ENCODE peak calls at places on chromosomes 1 and 21, in seven cellular contexts. A is IMR-90, O is thoracic aorta, X is K562, T is A549, D is esophagus squamous epithelium, S is uterus. Q is an unnamed sample. For H3K4me1, the result is how much of the 10 kb centered on the place peaks cover.

GRCh38 chr1:196609114-196609737 is 986 bp upstream of the KCNT2 start:
- DNase-seq in A (peak), O (no peak), X (no peak), T (peak), D (no peak), S (no peak), Q (no peak)

GRCh38 chr1:210711825-210712224 is 383.1 kb downstream of the HHAT start:
- DNase-seq in A (no peak), O (no peak), X (no peak), T (no peak), D (no peak), S (no peak), Q (no peak)

GRCh38 chr1:43619996-43620920 is 29.7 kb upstream of the KDM4A start:
- DNase-seq in A (no peak), O (no peak), X (no peak), T (no peak), D (no peak), S (no peak), Q (no peak)

GRCh38 chr1:106843505-106843904 is 213.0 kb upstream of the PRMT6 start:
- DNase-seq in A (no peak), O (no peak), X (no peak), T (no peak), D (no peak), S (no peak), Q (no peak)

GRCh38 chr1:54564312-54565112 is 16.5 kb downstream of the ACOT11 start:
- DNase-seq in A (no peak), O (no peak), X (no peak), T (no peak), D (no peak), S (no peak), Q (peak)

GRCh38 chr1:189356206-189356605 is 1121.5 kb downstream of the BRINP3 start:
- DNase-seq in A (no peak), O (no peak), X (no peak), T (no peak), D (no peak), S (no peak), Q (no peak)

GRCh38 chr1:68199603-68200002 is 32.7 kb downstream of the WLS start:
- DNase-seq in A (no peak), O (no peak), X (no peak), T (no peak), D (no peak), S (no peak), Q (no peak)

GRCh38 chr1:215156232-215156631 is 73.7 kb downstream of the KCNK2 start:
- DNase-seq in A (peak), O (no peak), X (no peak), T (no peak), D (no peak), S (no peak), Q (peak)

GRCh38 chr1:11067716-11068495 is 8.1 kb upstream of the SRM start:
- DNase-seq in A (no peak), O (no peak), X (no peak), T (no peak), D (no peak), S (no peak), Q (no peak)

GRCh38 chr1:55446351-55446750 is 231.2 kb upstream of the USP24 start:
- DNase-seq in A (peak), O (no peak), X (no peak), T (peak), D (no peak), S (no peak), Q (peak)

GRCh38 chr1:216554934-216555333 is 131.7 kb upstream of the USH2A start:
- DNase-seq in A (peak), O (no peak), X (no peak), T (no peak), D (no peak), S (no peak), Q (no peak)

GRCh38 chr1:67194209-67194863 is 28.1 kb downstream of the IL23R start:
- DNase-seq in A (no peak), O (no peak), X (no peak), T (no peak), D (no peak), S (no peak), Q (no peak)

GRCh38 chr1:1665815-1666251 is 7.0 kb upstream of the CDK11B start:
- DNase-seq in A (no peak), O (no peak), X (peak), T (peak), D (no peak), S (no peak), Q (no peak)

GRCh38 chr1:165288301-165289120 is 68.0 kb downstream of the LMX1A start:
- DNase-seq in A (no peak), O (no peak), X (no peak), T (peak), D (no peak), S (no peak), Q (no peak)

GRCh38 chr1:30706528-30706927 is 16.9 kb downstream of the MATN1 start:
- DNase-seq in A (peak), O (no peak), X (no peak), T (no peak), D (no peak), S (peak), Q (no peak)

GRCh38 chr21:35368326-35368725 is 319.2 kb upstream of the RUNX1 start:
- DNase-seq in A (no peak), O (no peak), X (no peak), T (no peak), D (no peak), S (no peak), Q (peak)

GRCh38 chr1:237799762-237800474 is 90.8 kb downstream of the ZP4 start:
- DNase-seq in A (peak), O (no peak), X (peak), T (peak), D (no peak), S (no peak), Q (no peak)

GRCh38 chr1:194151056-194151455 is 964.6 kb upstream of the B3GALT2 start:
- DNase-seq in A (no peak), O (no peak), X (no peak), T (no peak), D (no peak), S (no peak), Q (no peak)

GRCh38 chr1:155220566-155220965 is 12.1 kb downstream of the MTX1 start:
- DNase-seq in A (no peak), O (no peak), X (no peak), T (no peak), D (no peak), S (no peak), Q (no peak)

GRCh38 chr1:66535853-66536252 is 1.9 kb downstream of the SGIP1 start:
- DNase-seq in A (no peak), O (no peak), X (no peak), T (no peak), D (no peak), S (no peak), Q (no peak)

GRCh38 chr1:42223036-42223435 is 58.5 kb upstream of the GUCA2A start:
- DNase-seq in A (no peak), O (no peak), X (no peak), T (no peak), D (no peak), S (no peak), Q (no peak)

GRCh38 chr1:15722836-15723542 is 13.1 kb upstream of the SLC25A34 start:
- DNase-seq in A (no peak), O (no peak), X (no peak), T (no peak), D (no peak), S (no peak), Q (no peak)

GRCh38 chr1:209879539-209879938 is 51.8 kb downstream of the UTP25 start:
- DNase-seq in A (no peak), O (no peak), X (no peak), T (peak), D (no peak), S (no peak), Q (no peak)

GRCh38 chr21:44726803-44727202 is 15.4 kb upstream of the TSPEAR start:
- DNase-seq in A (no peak), O (no peak), X (no peak), T (no peak), D (no peak), S (no peak), Q (no peak)

GRCh38 chr1:212460376-212460775 is 27.7 kb downstream of the NENF start:
- DNase-seq in A (no peak), O (no peak), X (no peak), T (no peak), D (no peak), S (no peak), Q (no peak)

GRCh38 chr21:43372663-43373386 is 54.1 kb downstream of the SIK1 start:
- DNase-seq in A (no peak), O (no peak), X (no peak), T (no peak), D (no peak), S (no peak), Q (peak)

GRCh38 chr1:153626929-153627796 is at the start of gene S100A13:
- DNase-seq in A (peak), O (peak), X (peak), T (peak), D (no peak), S (peak), Q (peak)

GRCh38 chr1:61081637-61082335 is 575 bp upstream of the NFIA start:
- DNase-seq in A (peak), O (no peak), X (no peak), T (peak), D (no peak), S (peak), Q (no peak)

GRCh38 chr1:168803696-168804510 is 74.9 kb upstream of the DPT start:
- DNase-seq in A (no peak), O (no peak), X (no peak), T (no peak), D (no peak), S (no peak), Q (no peak)

GRCh38 chr21:42962360-42963007 is 11.9 kb upstream of the PKNOX1 start:
- DNase-seq in A (no peak), O (no peak), X (no peak), T (no peak), D (no peak), S (no peak), Q (no peak)

GRCh38 chr1:57040831-57041230 is 75.0 kb upstream of the C8B start:
- DNase-seq in A (no peak), O (no peak), X (no peak), T (no peak), D (no peak), S (no peak), Q (no peak)

GRCh38 chr21:15252437-15252836 is 187.6 kb upstream of the NRIP1 start:
- DNase-seq in A (no peak), O (no peak), X (no peak), T (no peak), D (no peak), S (no peak), Q (no peak)

GRCh38 chr21:15250384-15250783 is 185.6 kb upstream of the NRIP1 start:
- DNase-seq in A (peak), O (no peak), X (no peak), T (peak), D (no peak), S (no peak), Q (peak)

GRCh38 chr21:15247613-15248012 is 182.8 kb upstream of the NRIP1 start:
- DNase-seq in A (peak), O (no peak), X (no peak), T (no peak), D (no peak), S (no peak), Q (no peak)

GRCh38 chr21:15254111-15254510 is 189.3 kb upstream of the NRIP1 start:
- DNase-seq in A (no peak), O (no peak), X (no peak), T (no peak), D (no peak), S (no peak), Q (no peak)

DNA sequence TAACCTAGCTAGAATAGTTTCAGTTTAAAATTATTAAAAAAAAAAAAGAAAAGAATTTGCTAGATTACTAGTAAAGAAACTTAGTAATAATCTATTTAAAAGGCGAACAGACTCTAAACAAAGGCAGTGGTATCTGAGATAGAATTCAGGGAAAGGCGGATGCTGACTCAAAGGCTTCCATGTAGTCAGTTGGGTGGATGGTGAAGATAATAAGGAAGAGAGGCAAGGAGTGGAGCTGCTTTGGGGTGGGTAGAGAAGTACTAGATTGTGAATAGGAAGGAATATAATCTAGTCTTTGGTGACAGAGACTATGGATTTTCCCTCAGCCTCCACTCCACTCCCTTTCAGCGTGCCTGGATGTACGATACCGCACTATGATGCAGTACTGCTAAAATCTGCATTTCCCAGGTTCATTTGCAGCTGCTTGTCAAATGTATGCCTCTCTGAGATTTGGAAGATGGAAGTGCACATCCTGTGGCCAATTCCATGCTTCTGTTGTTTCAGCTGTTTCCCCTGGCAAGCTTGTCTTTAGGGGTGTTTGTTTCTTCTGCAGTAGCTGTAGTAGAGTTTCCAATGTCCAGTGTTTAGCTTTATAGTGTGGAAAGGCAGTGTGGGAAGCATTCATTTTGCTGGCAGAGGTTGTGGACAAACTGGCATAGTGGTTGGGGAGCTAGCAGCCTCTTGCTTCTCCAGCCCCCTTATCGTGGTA is 184.6 kb upstream of the NRIP1 start:
- DNase-seq in A (peak), O (no peak), X (no peak), T (no peak), D (no peak), S (no peak), Q (no peak)
- H3K4me1 ChIP-seq in A (under half), O (under half), X (under half), T (under half), D (under half), S (under half), Q (under half)

GRCh38 chr1:102970496-102971078 is 137.7 kb downstream of the COL11A1 start:
- DNase-seq in A (peak), O (no peak), X (peak), T (peak), D (no peak), S (no peak), Q (peak)
- TF ChIP-seq CTCF in A (peak), O (peak), X (peak), T (peak), D (no peak), S (no peak), Q (peak)

DNA sequence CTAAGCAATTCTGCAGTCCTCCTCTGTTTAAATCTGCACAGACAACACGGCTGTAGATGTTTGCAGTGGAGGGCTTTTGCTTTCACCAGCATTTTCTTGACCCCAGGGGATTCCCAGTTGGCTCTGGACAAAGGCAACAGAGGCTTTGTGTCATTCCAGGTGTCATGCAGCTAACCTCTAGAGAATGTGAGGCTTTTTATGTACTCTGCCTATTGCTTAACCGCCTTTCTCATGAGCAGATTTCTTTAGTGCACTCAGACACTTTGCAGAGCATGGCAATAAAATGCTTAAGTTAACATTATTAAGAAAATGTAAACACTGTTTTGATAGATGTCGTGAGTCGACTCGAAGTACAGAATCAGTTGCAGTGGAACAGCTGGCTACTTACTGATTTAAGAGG is 783.2 kb upstream of the NEGR1 start:
- DNase-seq in A (no peak), O (no peak), X (no peak), T (no peak), D (no peak), S (no peak), Q (peak)
- H3K27ac ChIP-seq in A (no peak), O (no peak), X (no peak), T (no peak), D (no peak), S (no peak), Q (no peak)

DNA sequence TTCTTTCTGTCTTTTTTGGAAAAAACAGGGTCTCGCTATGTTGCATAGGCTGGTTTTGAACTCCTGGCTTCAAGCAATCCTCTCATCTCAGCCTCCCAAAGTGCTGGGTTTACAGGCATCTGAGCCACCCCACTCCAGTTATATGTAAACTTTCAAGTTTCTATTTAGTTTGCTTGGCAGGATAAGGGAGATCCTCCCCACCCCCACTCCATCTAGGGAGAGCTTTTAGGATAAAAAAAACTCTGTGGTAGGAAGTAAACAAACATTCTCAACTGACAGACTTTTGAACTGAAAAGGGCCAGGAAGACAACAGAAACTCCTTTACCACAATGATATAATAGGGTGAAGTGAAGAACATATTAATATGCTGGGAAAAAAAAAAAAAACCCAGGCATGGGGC is 41.0 kb upstream of the ZNF326 start:
- DNase-seq in A (no peak), O (no peak), X (no peak), T (no peak), D (no peak), S (no peak), Q (no peak)
- H3K4me1 ChIP-seq in A (under half), O (under half), X (under half), T (half or more), D (under half), S (under half), Q (under half)